ENCODE peak calls at places on chromosomes 5 and 9, in five cellular contexts. S is vagina, V is uterus, F is ovary, B is fibroblast of lung. N is an unnamed sample.
A peak's percentile ranks its signal among the peaks of the same experiment; 100 is the strongest.

GRCh38 chr9:120343416-120343815 is 236.6 kb downstream of the CDK5RAP2 start:
- DNase-seq in S (peak; percentile 65), V (no peak), F (no peak), B (no peak), N (no peak)

GRCh38 chr9:14151451-14151850 is 162.5 kb downstream of the NFIB start:
- DNase-seq in S (no peak), V (no peak), F (no peak), B (no peak), N (no peak)

GRCh38 chr5:79742549-79743136 is 53.0 kb downstream of the CMYA5 start:
- DNase-seq in S (no peak), V (no peak), F (no peak), B (no peak), N (no peak)

GRCh38 chr5:140694276-140694675 is 3.0 kb downstream of the HARS2 start:
- DNase-seq in S (no peak), V (no peak), F (no peak), B (no peak), N (no peak)

GRCh38 chr9:13804532-13804931 is 509.4 kb downstream of the NFIB start:
- DNase-seq in S (no peak), V (no peak), F (no peak), B (peak; percentile 87), N (no peak)

GRCh38 chr9:123457586-123457985 is 101.6 kb downstream of the CRB2 start:
- DNase-seq in S (no peak), V (no peak), F (no peak), B (no peak), N (no peak)

GRCh38 chr5:123964916-123965315 is 452.9 kb downstream of the CSNK1G3 start:
- DNase-seq in S (no peak), V (no peak), F (no peak), B (peak; percentile 46), N (no peak)

GRCh38 chr9:136645343-136645902 is 17.3 kb upstream of the EGFL7 start:
- DNase-seq in S (no peak), V (no peak), F (no peak), B (no peak), N (no peak)

GRCh38 chr9:87063883-87064282 is 116.6 kb upstream of the GAS1 start:
- DNase-seq in S (no peak), V (peak; percentile 47), F (peak; percentile 37), B (peak; percentile 60), N (no peak)

GRCh38 chr9:70428781-70429180 is 14.3 kb upstream of the KLF9 start:
- DNase-seq in S (no peak), V (no peak), F (no peak), B (peak; percentile 8), N (no peak)

GRCh38 chr9:129932303-129933151 is 97.3 kb downstream of the USP20 start:
- DNase-seq in S (no peak), V (no peak), F (no peak), B (peak; percentile 68), N (no peak)

GRCh38 chr9:71765693-71766092 is 2.6 kb downstream of the CEMIP2 start:
- DNase-seq in S (no peak), V (no peak), F (no peak), B (peak; percentile 78), N (no peak)

GRCh38 chr9:128903871-128904371 is 16.9 kb upstream of the PHYHD1 start:
- DNase-seq in S (no peak), V (no peak), F (no peak), B (peak; percentile 44), N (no peak)

GRCh38 chr5:109718216-109718615 is 28.5 kb downstream of the MAN2A1 start:
- DNase-seq in S (no peak), V (no peak), F (no peak), B (no peak), N (no peak)

GRCh38 chr5:176639981-176640380 is 7.3 kb upstream of the TSPAN17 start:
- DNase-seq in S (no peak), V (no peak), F (no peak), B (no peak), N (no peak)

GRCh38 chr5:98977723-98978122 is 48.9 kb upstream of the CHD1 start:
- DNase-seq in S (no peak), V (no peak), F (no peak), B (no peak), N (no peak)

GRCh38 chr5:147809830-147810666 is 21.4 kb downstream of the SPINK1 start:
- DNase-seq in S (no peak), V (no peak), F (no peak), B (peak; percentile 70), N (no peak)

GRCh38 chr9:72442212-72442607 is 77.2 kb upstream of the ZFAND5 start:
- DNase-seq in S (no peak), V (no peak), F (no peak), B (peak; percentile 96), N (no peak)

GRCh38 chr9:136659861-136660784 is 2.6 kb upstream of the EGFL7 start:
- DNase-seq in S (no peak), V (no peak), F (no peak), B (no peak), N (no peak)

GRCh38 chr9:126985870-126986498 is 71.4 kb downstream of the RALGPS1 start:
- DNase-seq in S (no peak), V (peak; percentile 23), F (no peak), B (peak; percentile 85), N (peak; percentile 58)

GRCh38 chr5:134026521-134027202 is 21.9 kb upstream of the VDAC1 start:
- DNase-seq in S (no peak), V (no peak), F (no peak), B (peak; percentile 74), N (peak; percentile 71)

GRCh38 chr5:57493034-57493433 is 10.4 kb upstream of the ACTBL2 start:
- DNase-seq in S (no peak), V (no peak), F (no peak), B (peak; percentile 66), N (no peak)

GRCh38 chr5:113433071-113433470 is 1.7 kb downstream of the TSSK1B start:
- DNase-seq in S (no peak), V (no peak), F (no peak), B (no peak), N (no peak)

GRCh38 chr9:96140401-96141180 is 161.4 kb downstream of the HSD17B3 start:
- DNase-seq in S (no peak), V (no peak), F (no peak), B (no peak), N (peak; percentile 51)

GRCh38 chr9:120394058-120394669 is 185.8 kb downstream of the CDK5RAP2 start:
- DNase-seq in S (no peak), V (no peak), F (no peak), B (peak; percentile 97), N (no peak)

GRCh38 chr9:75823136-75823535 is 67.3 kb upstream of the PCSK5 start:
- DNase-seq in S (no peak), V (no peak), F (no peak), B (no peak), N (no peak)

GRCh38 chr5:61402970-61403369 is 70.9 kb downstream of the ZSWIM6 start:
- DNase-seq in S (no peak), V (no peak), F (no peak), B (no peak), N (no peak)

GRCh38 chr5:399296-400281 is 43.4 kb upstream of the EXOC3 start:
- DNase-seq in S (peak; percentile 85), V (peak; percentile 79), F (peak; percentile 92), B (peak; percentile 92), N (peak; percentile 70)

GRCh38 chr5:170534177-170534576 is 30.4 kb downstream of the KCNIP1 start:
- DNase-seq in S (no peak), V (no peak), F (no peak), B (no peak), N (no peak)

GRCh38 chr9:100082786-100083185 is 16.0 kb downstream of the ERP44 start:
- DNase-seq in S (no peak), V (no peak), F (no peak), B (peak; percentile 68), N (no peak)
- H3K4me1 ChIP-seq in S (no peaks in the 10 kb centered on the region), V (no peaks in the 10 kb centered on the region), F (no peaks in the 10 kb centered on the region), B (peaks cover 6% of the 10 kb centered on the region), N (no peaks in the 10 kb centered on the region)

DNA sequence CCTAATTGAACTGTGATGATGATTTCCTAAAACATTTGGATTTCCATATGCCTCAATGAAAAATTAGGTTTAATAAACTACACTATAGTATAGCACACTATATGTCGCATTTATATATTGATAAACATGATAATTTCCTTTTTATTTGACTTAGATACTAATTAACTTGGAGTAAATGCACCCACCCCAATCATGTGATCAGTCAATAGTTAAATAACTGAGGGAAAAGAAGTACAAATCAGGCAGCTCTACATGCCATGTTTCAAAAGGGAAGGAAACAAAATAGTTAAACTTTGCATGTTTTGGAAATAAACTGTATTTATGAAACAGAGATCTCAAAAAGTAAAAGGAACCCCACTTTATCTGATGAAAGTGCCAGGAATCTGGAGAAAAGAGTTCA is 18.0 kb upstream of the GNE start:
- DNase-seq in S (no peak), V (no peak), F (no peak), B (no peak), N (no peak)
- H3K4me3 ChIP-seq in S (peak overlapping the region; percentile 1), V (no peak overlapping the region), F (no peak overlapping the region), B (peak overlapping the region; percentile 41), N (no peak overlapping the region)

GRCh38 chr5:9347032-9347431 is 198.8 kb downstream of the SEMA5A start:
- DNase-seq in S (no peak), V (no peak), F (no peak), B (no peak), N (no peak)
- H3K4me1 ChIP-seq in S (peaks cover 13% of the 10 kb centered on the region), V (no peaks in the 10 kb centered on the region), F (no peaks in the 10 kb centered on the region), B (peaks cover 11% of the 10 kb centered on the region), N (no peaks in the 10 kb centered on the region)

GRCh38 chr9:2622361-2623045 is 916 bp downstream of the VLDLR start:
- DNase-seq in S (no peak), V (peak; percentile 35), F (peak; percentile 49), B (peak; percentile 27), N (peak; percentile 22)
- H3K4me3 ChIP-seq in S (peak overlapping the region; percentile 69), V (peak overlapping the region; percentile 41), F (peak overlapping the region; percentile 86), B (peak overlapping the region; percentile 70), N (peak overlapping the region; percentile 69)

GRCh38 chr5:132498686-132499271 is 8.2 kb upstream of the IRF1 start:
- DNase-seq in S (peak; percentile 84), V (no peak), F (peak; percentile 15), B (peak; percentile 48), N (no peak)

GRCh38 chr5:132499440-132500243 is 9.1 kb upstream of the IRF1 start:
- DNase-seq in S (peak; percentile 85), V (no peak), F (peak; percentile 13), B (no peak), N (no peak)

GRCh38 chr5:132496631-132497487 is 6.3 kb upstream of the IRF1 start:
- DNase-seq in S (peak; percentile 95), V (peak; percentile 89), F (peak; percentile 88), B (peak; percentile 87), N (peak; percentile 90)

GRCh38 chr5:132497488-132497997 is 7.0 kb upstream of the IRF1 start:
- DNase-seq in S (peak; percentile 92), V (peak; percentile 79), F (peak; percentile 79), B (peak; percentile 95), N (no peak)

DNA sequence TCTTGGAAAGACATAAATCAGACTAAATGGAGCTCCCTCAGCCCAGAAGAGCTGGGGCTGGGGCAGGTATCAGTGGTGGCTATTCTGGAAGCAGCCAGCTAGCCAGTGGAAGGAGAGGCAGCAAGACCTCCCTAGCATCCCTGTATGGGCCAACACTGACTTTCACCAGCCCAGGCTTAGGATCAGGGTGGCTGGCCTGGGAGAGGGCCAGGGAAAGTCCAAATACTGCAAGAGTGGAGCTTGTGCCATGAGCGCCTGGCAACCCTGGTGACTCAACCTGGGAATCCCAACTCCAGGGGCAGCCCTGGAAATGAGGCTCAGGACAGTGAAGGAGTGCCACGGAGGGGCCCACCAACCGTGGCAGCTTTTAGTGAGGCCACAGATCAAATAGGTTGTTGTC is 7.6 kb upstream of the IRF1 start:
- DNase-seq in S (peak; percentile 87), V (peak; percentile 54), F (peak; percentile 42), B (peak; percentile 40), N (no peak)
- H3K4me1 ChIP-seq in S (peaks cover 44% of the 10 kb centered on the region), V (no peaks in the 10 kb centered on the region), F (peaks cover 13% of the 10 kb centered on the region), B (peaks cover 46% of the 10 kb centered on the region), N (peaks cover 14% of the 10 kb centered on the region)

N was measured in testis.